ENCODE peak calls at places on chromosomes 6 and 20, in six cellular contexts. V, G, K, E, T and L are unnamed samples.

GRCh38 chr6:24797596-24798216 is 1.0 kb downstream of the ARMH2 start:
- DNase-seq in V (no peak), G (no peak), K (no peak), E (no peak), T (no peak), L (no peak)

GRCh38 chr6:28589234-28589951 is 63.7 kb downstream of the GPX5 start:
- DNase-seq in V (peak; percentile 95), G (peak; percentile 47), K (no peak), E (peak; percentile 81), T (peak; percentile 70), L (peak; percentile 90)

GRCh38 chr20:38338849-38339520 is 7.3 kb upstream of the LBP start:
- DNase-seq in V (no peak), G (no peak), K (no peak), E (no peak), T (no peak), L (no peak)

GRCh38 chr6:5466459-5466858 is 205.1 kb downstream of the FARS2 start:
- DNase-seq in V (no peak), G (no peak), K (no peak), E (peak; percentile 53), T (no peak), L (no peak)

GRCh38 chr20:54140927-54141566 is 32.7 kb downstream of the CYP24A1 start:
- DNase-seq in V (peak; percentile 96), G (no peak), K (no peak), E (no peak), T (no peak), L (no peak)

GRCh38 chr6:13807691-13808090 is 6.7 kb downstream of the MCUR1 start:
- DNase-seq in V (no peak), G (no peak), K (no peak), E (no peak), T (no peak), L (no peak)

GRCh38 chr6:41036188-41036587 is 2.8 kb downstream of the UNC5CL start:
- DNase-seq in V (no peak), G (peak; percentile 21), K (peak; percentile 56), E (no peak), T (no peak), L (no peak)

GRCh38 chr6:9405825-9406224 is 970.5 kb upstream of the SLC35B3 start:
- DNase-seq in V (no peak), G (no peak), K (no peak), E (peak; percentile 6), T (no peak), L (no peak)

GRCh38 chr20:24134284-24134683 is 145.7 kb upstream of the GGTLC1 start:
- DNase-seq in V (no peak), G (no peak), K (no peak), E (no peak), T (no peak), L (no peak)

GRCh38 chr20:12414446-12415274 is 497.0 kb downstream of the BTBD3 start:
- DNase-seq in V (no peak), G (no peak), K (no peak), E (no peak), T (no peak), L (no peak)

GRCh38 chr20:17504898-17505663 is 26.1 kb downstream of the BFSP1 start:
- DNase-seq in V (peak; percentile 64), G (peak; percentile 45), K (peak; percentile 19), E (peak; percentile 72), T (peak; percentile 25), L (peak; percentile 86)
- TF ChIP-seq MAX in V (peak; percentile 87), G (peak; percentile 63), K (no peak), E (peak; percentile 46), T (no peak), L (peak; percentile 85)

GRCh38 chr20:57243480-57244220 is 22.8 kb downstream of the BMP7 start:
- DNase-seq in V (no peak), G (no peak), K (no peak), E (no peak), T (no peak), L (no peak)
- TF ChIP-seq MYC in V (no peak), G (no peak), K (no peak), E (no peak), T (no peak), L (no peak)

GRCh38 chr20:17439897-17440296 is 91.3 kb downstream of the BFSP1 start:
- DNase-seq in V (no peak), G (no peak), K (no peak), E (no peak), T (no peak), L (no peak)

GRCh38 chr20:17441745-17442144 is 89.4 kb downstream of the BFSP1 start:
- DNase-seq in V (no peak), G (no peak), K (no peak), E (no peak), T (no peak), L (no peak)

GRCh38 chr20:17443326-17443858 is 87.8 kb downstream of the BFSP1 start:
- DNase-seq in V (no peak), G (no peak), K (no peak), E (no peak), T (no peak), L (no peak)

GRCh38 chr20:17444091-17444490 is 87.1 kb downstream of the BFSP1 start:
- DNase-seq in V (peak; percentile 48), G (no peak), K (no peak), E (no peak), T (no peak), L (no peak)

GRCh38 chr20:17442588-17442987 is 88.6 kb downstream of the BFSP1 start:
- DNase-seq in V (peak; percentile 36), G (no peak), K (no peak), E (no peak), T (no peak), L (peak; percentile 40)
- TF ChIP-seq CTCF in V (peak; percentile 27), G (no peak), K (peak; percentile 33), E (peak; percentile 6), T (no peak), L (peak; percentile 43)

DNA sequence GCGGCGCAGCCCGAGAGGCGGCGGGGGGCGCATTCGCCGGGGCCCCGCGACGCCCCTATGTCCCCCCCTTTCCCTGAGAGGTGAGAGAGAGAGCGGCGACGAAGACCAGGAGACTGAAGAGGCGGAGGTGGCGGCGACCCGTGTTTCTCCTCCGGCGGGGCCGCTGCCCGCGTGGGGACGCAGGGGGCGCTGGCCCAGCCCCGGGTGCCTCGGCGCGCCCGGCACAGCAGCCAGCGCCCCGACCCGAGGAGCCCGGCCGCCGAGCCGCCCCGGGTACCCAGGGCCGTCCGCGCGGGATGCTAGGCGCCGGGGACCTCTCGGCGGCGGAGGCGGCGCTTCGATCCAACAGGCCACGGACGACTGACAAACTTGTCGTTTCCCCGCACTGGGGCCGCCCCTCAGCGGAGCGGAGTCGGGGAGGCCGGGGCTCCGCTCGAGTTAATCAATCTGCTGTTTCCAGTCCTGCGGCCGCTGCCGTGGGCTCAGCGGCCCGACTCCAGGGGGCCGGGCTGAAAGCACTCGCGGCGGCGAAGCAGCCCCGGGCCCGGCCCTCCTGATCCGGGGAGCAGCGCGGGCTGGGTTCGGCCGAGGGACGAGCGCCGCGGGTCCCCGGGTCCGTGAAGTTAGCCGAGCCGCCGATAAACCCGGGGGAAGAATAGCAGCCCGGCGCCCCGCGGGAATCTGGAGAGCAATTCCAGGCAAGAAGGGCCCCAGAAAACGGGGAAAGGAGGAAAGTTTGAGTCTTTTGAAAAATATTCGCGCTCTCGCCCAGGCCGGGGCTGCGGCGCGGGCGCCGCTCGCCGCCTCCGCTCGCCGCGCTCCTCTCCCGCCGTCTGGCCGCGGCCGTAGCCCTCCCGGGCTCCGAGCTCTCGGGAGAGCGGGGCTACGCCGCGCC is 595 bp downstream of the MDGA1 start:
- DNase-seq in V (no peak), G (peak; percentile 24), K (peak; percentile 63), E (peak; percentile 19), T (no peak), L (peak; percentile 57)
- TF ChIP-seq MAX in V (no peak), G (no peak), K (no peak), E (no peak), T (no peak), L (no peak)

DNA sequence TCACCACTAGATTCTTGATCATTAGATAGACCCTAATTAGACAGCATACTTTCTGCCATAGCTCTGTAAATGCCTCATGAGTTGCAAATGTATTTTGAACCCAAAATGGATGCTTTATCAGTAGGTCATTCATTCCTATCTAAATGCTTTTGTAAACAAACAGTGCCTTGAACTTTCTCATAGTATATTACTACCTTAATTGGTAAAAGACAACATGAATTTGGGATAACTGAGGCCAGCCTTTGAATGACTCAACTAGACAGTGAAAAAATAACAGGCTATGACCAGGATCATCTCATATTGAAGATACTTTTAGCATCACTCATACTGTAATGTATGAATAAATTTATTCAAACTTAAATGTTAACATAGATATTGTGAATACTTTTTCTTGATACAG is 37.0 kb upstream of the PRL start:
- DNase-seq in V (no peak), G (no peak), K (no peak), E (no peak), T (no peak), L (no peak)
- TF ChIP-seq MYC in V (no peak), G (no peak), K (no peak), E (no peak), T (no peak), L (no peak)